ENCODE peak calls at places on chromosomes 12 and 14, in six cellular contexts. A is HepG2, K is cardiac muscle cell, S is fibroblast of mammary gland, C is epithelial cell of proximal tubule, W is endodermal cell. Q is an unnamed sample.

GRCh38 chr14:61188936-61189808 is 92.0 kb downstream of the TMEM30B start:
- DNase-seq in S (peak), A (peak), K (peak), C (no peak), W (peak), Q (no peak)

GRCh38 chr14:44010595-44010994 is 496.5 kb downstream of the FSCB start:
- DNase-seq in K (no peak), S (no peak), A (no peak), W (no peak), C (no peak), Q (no peak)

GRCh38 chr12:31600252-31600651 is 9.3 kb upstream of the DENND5B start:
- DNase-seq in C (no peak), W (peak), K (no peak), S (no peak), A (no peak), Q (no peak)

GRCh38 chr14:93028724-93029076 is 87.0 kb downstream of the ITPK1 start:
- DNase-seq in S (no peak), C (no peak), A (no peak), K (no peak), W (no peak), Q (no peak)

GRCh38 chr12:40768125-40768864 is 76.1 kb downstream of the CNTN1 start:
- DNase-seq in S (no peak), A (no peak), C (no peak), W (no peak), K (no peak), Q (no peak)

GRCh38 chr12:109309441-109310246 is 560 bp upstream of the FOXN4 start:
- DNase-seq in S (no peak), C (no peak), A (no peak), K (no peak), W (no peak), Q (no peak)

GRCh38 chr12:12072064-12072760 is 1.5 kb downstream of the BCL2L14 start:
- DNase-seq in S (no peak), K (no peak), C (no peak), A (peak), W (peak), Q (no peak)

GRCh38 chr12:98594050-98594853 is 766 bp downstream of the SLC25A3 start:
- DNase-seq in C (no peak), S (no peak), W (peak), K (peak), A (no peak), Q (no peak)

GRCh38 chr14:105351410-105351809 is 36.9 kb downstream of the PACS2 start:
- DNase-seq in S (no peak), W (no peak), K (no peak), A (no peak), C (no peak), Q (no peak)

GRCh38 chr14:53108292-53108937 is 44.7 kb downstream of the DDHD1 start:
- DNase-seq in A (no peak), W (no peak), K (no peak), C (no peak), S (no peak), Q (no peak)

GRCh38 chr12:47938093-47938492 is 25.3 kb upstream of the TMEM106C start:
- DNase-seq in A (no peak), C (no peak), S (peak), W (peak), K (peak), Q (no peak)

GRCh38 chr12:30818562-30818961 is 63.8 kb upstream of the CAPRIN2 start:
- DNase-seq in C (no peak), W (peak), S (no peak), K (no peak), A (no peak), Q (no peak)

GRCh38 chr12:1517007-1517406 is 77.4 kb downstream of the FBXL14 start:
- DNase-seq in C (no peak), A (peak), W (peak), S (peak), K (peak), Q (no peak)

GRCh38 chr12:64293654-64294364 is 71.7 kb upstream of the KICS2 start:
- DNase-seq in S (no peak), A (no peak), C (no peak), W (no peak), K (no peak), Q (no peak)

GRCh38 chr12:65595016-65595560 is 229.2 kb upstream of the HMGA2 start:
- DNase-seq in C (no peak), W (peak), A (no peak), S (no peak), K (no peak), Q (no peak)

GRCh38 chr12:19575307-19576243 is 136.3 kb downstream of the AEBP2 start:
- DNase-seq in S (peak), W (no peak), K (peak), C (no peak), A (peak), Q (peak)

GRCh38 chr12:19572920-19573558 is 133.7 kb downstream of the AEBP2 start:
- DNase-seq in C (no peak), S (peak), K (peak), A (peak), W (peak), Q (peak)

GRCh38 chr12:19576421-19576925 is 137.2 kb downstream of the AEBP2 start:
- DNase-seq in W (no peak), K (no peak), S (no peak), A (no peak), C (no peak), Q (no peak)

GRCh38 chr12:19573866-19574265 is 134.6 kb downstream of the AEBP2 start:
- DNase-seq in A (no peak), C (no peak), K (no peak), W (no peak), S (no peak), Q (no peak)

DNA sequence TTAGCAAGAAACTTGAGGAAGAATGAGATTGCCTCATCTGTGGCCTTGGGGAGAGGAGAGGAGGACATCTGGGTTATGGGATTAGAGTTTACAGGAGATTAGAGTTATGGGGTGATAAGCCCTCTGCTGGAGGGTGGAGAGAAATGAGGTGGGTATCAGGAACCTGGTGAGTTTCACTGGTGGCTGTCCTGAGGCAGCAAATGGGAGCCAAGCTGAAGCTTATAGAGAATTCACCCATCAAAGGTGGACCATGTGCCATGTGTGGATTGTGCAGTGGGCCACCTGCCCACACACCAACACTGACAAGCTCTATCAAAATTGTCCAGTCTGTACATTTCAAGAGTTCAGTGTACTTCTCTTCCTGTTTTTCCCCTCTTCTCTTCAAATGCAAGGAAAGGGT is 135.3 kb downstream of the AEBP2 start:
- DNase-seq in A (peak), W (peak), K (no peak), C (no peak), S (no peak), Q (no peak)
- TF ChIP-seq CTCF in A (no peak), W (peak), K (peak), C (peak), S (peak), Q (no peak)

GRCh38 chr12:3225796-3226180 is 148.6 kb downstream of the TSPAN9 start:
- DNase-seq in K (no peak), W (no peak), A (no peak), C (no peak), S (peak), Q (no peak)
- H3K4me3 ChIP-seq in K (no peak), W (no peak), A (no peak), C (no peak), S (no peak), Q (no peak)

GRCh38 chr12:5071496-5071895 is 27.8 kb downstream of the KCNA5 start:
- DNase-seq in A (no peak), S (no peak), W (no peak), C (no peak), K (no peak), Q (no peak)

GRCh38 chr12:5070090-5070489 is 26.4 kb downstream of the KCNA5 start:
- DNase-seq in C (no peak), A (no peak), W (peak), S (no peak), K (no peak), Q (no peak)

GRCh38 chr12:5073838-5074237 is 30.2 kb downstream of the KCNA5 start:
- DNase-seq in C (no peak), A (no peak), S (peak), K (peak), W (peak), Q (no peak)

GRCh38 chr12:5072326-5072725 is 28.6 kb downstream of the KCNA5 start:
- DNase-seq in A (no peak), C (no peak), W (no peak), S (no peak), K (no peak), Q (no peak)

DNA sequence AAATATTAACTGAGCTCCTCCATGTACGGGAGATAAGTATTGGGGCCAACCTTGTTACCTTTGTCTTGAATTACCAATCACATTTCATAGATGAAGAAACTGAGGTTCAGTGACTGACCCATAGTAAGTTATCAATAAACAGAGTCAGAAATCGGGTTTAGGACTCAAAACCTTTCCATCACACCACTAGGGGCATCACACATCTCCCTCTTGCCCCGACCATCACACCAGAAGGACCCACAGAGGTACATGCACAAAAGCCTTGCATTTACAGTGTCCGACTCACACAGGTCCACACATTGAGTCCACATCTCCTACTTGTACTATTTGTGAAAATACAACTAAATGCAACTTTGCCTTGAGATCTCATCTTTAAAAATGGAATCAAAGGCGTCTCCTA is 29.4 kb downstream of the KCNA5 start:
- DNase-seq in K (no peak), W (no peak), A (no peak), S (no peak), C (no peak), Q (no peak)
- TF ChIP-seq CTCF in K (no peak), W (peak), A (no peak), S (peak), C (peak), Q (no peak)

GRCh38 chr14:75427482-75428229 is at the start of gene JDP2:
- DNase-seq in K (peak), S (peak), W (peak), A (peak), C (no peak), Q (no peak)
- H3K4me3 ChIP-seq in K (peak), S (peak), W (peak), A (peak), C (peak), Q (peak)

GRCh38 chr14:96098309-96098998 is 59.3 kb downstream of the C14orf132 start:
- DNase-seq in W (peak), C (no peak), A (peak), S (peak), K (peak), Q (peak)
- TF ChIP-seq CTCF in W (peak), C (peak), A (peak), S (peak), K (peak), Q (peak)

GRCh38 chr14:103127356-103127755 is 4.1 kb downstream of the TNFAIP2 start:
- DNase-seq in A (no peak), C (no peak), W (no peak), K (no peak), S (no peak), Q (no peak)

GRCh38 chr14:103125098-103126070 is 2.1 kb downstream of the TNFAIP2 start:
- DNase-seq in C (no peak), K (no peak), S (no peak), A (no peak), W (no peak), Q (no peak)

GRCh38 chr14:103124501-103125001 is 1.3 kb downstream of the TNFAIP2 start:
- DNase-seq in S (no peak), W (no peak), K (no peak), A (no peak), C (no peak), Q (no peak)

GRCh38 chr14:103126873-103127304 is 3.6 kb downstream of the TNFAIP2 start:
- DNase-seq in S (no peak), K (peak), A (peak), C (no peak), W (peak), Q (peak)

DNA sequence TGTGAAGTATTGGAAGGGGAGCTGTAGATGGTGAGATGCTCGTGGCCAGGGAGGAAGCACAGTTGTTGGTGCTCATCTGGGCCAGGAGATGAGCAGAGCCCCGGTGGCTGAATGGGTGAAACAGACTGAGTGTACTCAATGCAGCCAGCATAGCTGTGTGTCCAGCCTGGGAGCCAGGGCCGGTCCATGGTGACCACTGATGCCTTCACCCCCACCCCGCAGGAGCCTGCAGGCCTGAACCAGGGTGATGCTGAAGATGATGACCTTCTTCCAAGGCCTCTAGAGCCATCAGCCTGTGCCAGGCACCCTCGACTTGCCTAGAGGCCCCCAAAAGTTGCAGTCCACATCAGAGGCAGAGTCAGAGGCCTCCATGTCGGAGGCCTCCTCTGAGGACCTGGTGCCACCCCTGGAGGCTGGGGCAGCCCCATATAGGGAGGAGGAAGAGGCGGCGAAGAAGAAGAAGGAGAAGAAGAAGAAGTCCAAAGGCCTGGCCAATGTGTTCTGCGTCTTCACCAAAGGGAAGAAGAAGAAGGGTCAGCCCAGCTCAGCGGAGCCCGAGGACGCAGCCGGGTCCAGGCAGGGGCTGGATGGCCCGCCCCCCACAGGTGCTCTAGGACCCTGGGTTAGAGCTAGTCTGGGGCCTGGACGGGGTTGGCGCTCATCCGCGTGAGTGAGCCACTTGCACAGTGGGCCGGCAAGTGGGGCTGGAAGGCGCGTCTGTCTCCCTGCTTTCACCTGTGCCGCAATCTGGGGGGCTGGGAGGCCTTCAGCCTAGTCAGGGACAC is 3.0 kb downstream of the TNFAIP2 start:
- DNase-seq in K (no peak), C (no peak), S (no peak), W (no peak), A (no peak), Q (no peak)
- H3K4me3 ChIP-seq in K (peak), C (peak), S (no peak), W (no peak), A (no peak), Q (peak)